ENCODE peak calls at places on chromosomes 7 and 10, in seven cellular contexts. One of them, this sample, is unnamed.

GRCh38 chr10:126939706-126940105 is 34.5 kb downstream of the DOCK1 start:
- DNase-seq in cardiac muscle cell: no peak
- DNase-seq in stimulated activated CD4-positive, alpha-beta T cell treated with anti-CD3 and anti-CD28 coated beads, Interleukin-4, amount 100 ng/mL, for 48 hours: no peak
- DNase-seq in kidney epithelial cell: no peak
- DNase-seq in glutamatergic neuron: no peak
- DNase-seq in NCI-H1417 treated with DMSO at 0.1 percent for 48 hours: no peak
- DNase-seq in NCI-H446: no peak
- DNase-seq in this sample: no peak

GRCh38 chr10:29687411-29688160 is 52.8 kb upstream of the SVIL start:
- DNase-seq in cardiac muscle cell: no peak
- DNase-seq in stimulated activated CD4-positive, alpha-beta T cell treated with anti-CD3 and anti-CD28 coated beads, Interleukin-4, amount 100 ng/mL, for 48 hours: no peak
- DNase-seq in kidney epithelial cell: no peak
- DNase-seq in glutamatergic neuron: no peak
- DNase-seq in NCI-H1417 treated with DMSO at 0.1 percent for 48 hours: no peak
- DNase-seq in NCI-H446: no peak
- DNase-seq in this sample: no peak

GRCh38 chr10:18104223-18104872 is 35.9 kb upstream of the CACNB2 start:
- DNase-seq in cardiac muscle cell: peak
- DNase-seq in stimulated activated CD4-positive, alpha-beta T cell treated with anti-CD3 and anti-CD28 coated beads, Interleukin-4, amount 100 ng/mL, for 48 hours: peak
- DNase-seq in kidney epithelial cell: no peak
- DNase-seq in glutamatergic neuron: peak
- DNase-seq in NCI-H1417 treated with DMSO at 0.1 percent for 48 hours: no peak
- DNase-seq in NCI-H446: peak
- DNase-seq in this sample: peak

GRCh38 chr10:130812381-130813148 is 499.0 kb downstream of the TCERG1L start:
- DNase-seq in cardiac muscle cell: no peak
- DNase-seq in stimulated activated CD4-positive, alpha-beta T cell treated with anti-CD3 and anti-CD28 coated beads, Interleukin-4, amount 100 ng/mL, for 48 hours: no peak
- DNase-seq in kidney epithelial cell: no peak
- DNase-seq in glutamatergic neuron: no peak
- DNase-seq in NCI-H1417 treated with DMSO at 0.1 percent for 48 hours: no peak
- DNase-seq in NCI-H446: no peak
- DNase-seq in this sample: no peak

GRCh38 chr10:63268139-63268797 is 135.1 kb downstream of the NRBF2 start:
- DNase-seq in cardiac muscle cell: peak
- DNase-seq in stimulated activated CD4-positive, alpha-beta T cell treated with anti-CD3 and anti-CD28 coated beads, Interleukin-4, amount 100 ng/mL, for 48 hours: no peak
- DNase-seq in kidney epithelial cell: no peak
- DNase-seq in glutamatergic neuron: no peak
- DNase-seq in NCI-H1417 treated with DMSO at 0.1 percent for 48 hours: no peak
- DNase-seq in NCI-H446: no peak
- DNase-seq in this sample: no peak

GRCh38 chr10:49283491-49283890 is 15.5 kb upstream of the C10orf71 start:
- DNase-seq in cardiac muscle cell: no peak
- DNase-seq in stimulated activated CD4-positive, alpha-beta T cell treated with anti-CD3 and anti-CD28 coated beads, Interleukin-4, amount 100 ng/mL, for 48 hours: no peak
- DNase-seq in kidney epithelial cell: no peak
- DNase-seq in glutamatergic neuron: no peak
- DNase-seq in NCI-H1417 treated with DMSO at 0.1 percent for 48 hours: no peak
- DNase-seq in NCI-H446: no peak
- DNase-seq in this sample: no peak

GRCh38 chr10:30133198-30133597 is 73.8 kb upstream of the JCAD start:
- DNase-seq in cardiac muscle cell: no peak
- DNase-seq in stimulated activated CD4-positive, alpha-beta T cell treated with anti-CD3 and anti-CD28 coated beads, Interleukin-4, amount 100 ng/mL, for 48 hours: no peak
- DNase-seq in kidney epithelial cell: no peak
- DNase-seq in glutamatergic neuron: no peak
- DNase-seq in NCI-H1417 treated with DMSO at 0.1 percent for 48 hours: no peak
- DNase-seq in NCI-H446: no peak
- DNase-seq in this sample: no peak

GRCh38 chr10:131946321-131946751 is 35.4 kb downstream of the BNIP3 start:
- DNase-seq in cardiac muscle cell: no peak
- DNase-seq in stimulated activated CD4-positive, alpha-beta T cell treated with anti-CD3 and anti-CD28 coated beads, Interleukin-4, amount 100 ng/mL, for 48 hours: no peak
- DNase-seq in kidney epithelial cell: peak
- DNase-seq in glutamatergic neuron: no peak
- DNase-seq in NCI-H1417 treated with DMSO at 0.1 percent for 48 hours: no peak
- DNase-seq in NCI-H446: no peak
- DNase-seq in this sample: no peak

GRCh38 chr10:72261323-72262018 is 12.3 kb upstream of the DDIT4 start:
- DNase-seq in cardiac muscle cell: no peak
- DNase-seq in stimulated activated CD4-positive, alpha-beta T cell treated with anti-CD3 and anti-CD28 coated beads, Interleukin-4, amount 100 ng/mL, for 48 hours: peak
- DNase-seq in kidney epithelial cell: no peak
- DNase-seq in glutamatergic neuron: peak
- DNase-seq in NCI-H1417 treated with DMSO at 0.1 percent for 48 hours: no peak
- DNase-seq in NCI-H446: no peak
- DNase-seq in this sample: peak

GRCh38 chr7:214410-215212 is 22.2 kb downstream of the FAM20C start:
- DNase-seq in cardiac muscle cell: no peak
- DNase-seq in stimulated activated CD4-positive, alpha-beta T cell treated with anti-CD3 and anti-CD28 coated beads, Interleukin-4, amount 100 ng/mL, for 48 hours: no peak
- DNase-seq in kidney epithelial cell: no peak
- DNase-seq in glutamatergic neuron: no peak
- DNase-seq in NCI-H1417 treated with DMSO at 0.1 percent for 48 hours: no peak
- DNase-seq in NCI-H446: no peak
- DNase-seq in this sample: no peak

GRCh38 chr7:11261470-11261869 is 287.8 kb downstream of the PHF14 start:
- DNase-seq in cardiac muscle cell: no peak
- DNase-seq in stimulated activated CD4-positive, alpha-beta T cell treated with anti-CD3 and anti-CD28 coated beads, Interleukin-4, amount 100 ng/mL, for 48 hours: no peak
- DNase-seq in kidney epithelial cell: no peak
- DNase-seq in glutamatergic neuron: no peak
- DNase-seq in NCI-H1417 treated with DMSO at 0.1 percent for 48 hours: peak
- DNase-seq in NCI-H446: peak
- DNase-seq in this sample: peak

GRCh38 chr7:167087-167855 is 25.1 kb upstream of the FAM20C start:
- DNase-seq in cardiac muscle cell: no peak
- DNase-seq in stimulated activated CD4-positive, alpha-beta T cell treated with anti-CD3 and anti-CD28 coated beads, Interleukin-4, amount 100 ng/mL, for 48 hours: no peak
- DNase-seq in kidney epithelial cell: no peak
- DNase-seq in glutamatergic neuron: peak
- DNase-seq in NCI-H1417 treated with DMSO at 0.1 percent for 48 hours: no peak
- DNase-seq in NCI-H446: no peak
- DNase-seq in this sample: no peak

GRCh38 chr10:23338155-23338828 is 6.3 kb downstream of the C10orf67 start:
- DNase-seq in cardiac muscle cell: no peak
- DNase-seq in stimulated activated CD4-positive, alpha-beta T cell treated with anti-CD3 and anti-CD28 coated beads, Interleukin-4, amount 100 ng/mL, for 48 hours: no peak
- DNase-seq in kidney epithelial cell: peak
- DNase-seq in glutamatergic neuron: no peak
- DNase-seq in NCI-H1417 treated with DMSO at 0.1 percent for 48 hours: no peak
- DNase-seq in NCI-H446: no peak
- DNase-seq in this sample: no peak

GRCh38 chr10:27959093-27959715 is 39.7 kb downstream of the ODAD2 start:
- DNase-seq in cardiac muscle cell: no peak
- DNase-seq in stimulated activated CD4-positive, alpha-beta T cell treated with anti-CD3 and anti-CD28 coated beads, Interleukin-4, amount 100 ng/mL, for 48 hours: no peak
- DNase-seq in kidney epithelial cell: no peak
- DNase-seq in glutamatergic neuron: no peak
- DNase-seq in NCI-H1417 treated with DMSO at 0.1 percent for 48 hours: no peak
- DNase-seq in NCI-H446: no peak
- DNase-seq in this sample: no peak

GRCh38 chr7:31373337-31374289 is 33.1 kb upstream of the NEUROD6 start:
- DNase-seq in cardiac muscle cell: peak
- DNase-seq in stimulated activated CD4-positive, alpha-beta T cell treated with anti-CD3 and anti-CD28 coated beads, Interleukin-4, amount 100 ng/mL, for 48 hours: no peak
- DNase-seq in kidney epithelial cell: peak
- DNase-seq in glutamatergic neuron: peak
- DNase-seq in NCI-H1417 treated with DMSO at 0.1 percent for 48 hours: peak
- DNase-seq in NCI-H446: peak
- DNase-seq in this sample: peak

GRCh38 chr10:79020605-79021004 is 48.2 kb upstream of the ZMIZ1 start:
- DNase-seq in cardiac muscle cell: no peak
- DNase-seq in stimulated activated CD4-positive, alpha-beta T cell treated with anti-CD3 and anti-CD28 coated beads, Interleukin-4, amount 100 ng/mL, for 48 hours: no peak
- DNase-seq in kidney epithelial cell: no peak
- DNase-seq in glutamatergic neuron: no peak
- DNase-seq in NCI-H1417 treated with DMSO at 0.1 percent for 48 hours: no peak
- DNase-seq in NCI-H446: no peak
- DNase-seq in this sample: no peak

GRCh38 chr10:29874604-29875269 is 184.6 kb downstream of the JCAD start:
- DNase-seq in cardiac muscle cell: no peak
- DNase-seq in stimulated activated CD4-positive, alpha-beta T cell treated with anti-CD3 and anti-CD28 coated beads, Interleukin-4, amount 100 ng/mL, for 48 hours: no peak
- DNase-seq in kidney epithelial cell: no peak
- DNase-seq in glutamatergic neuron: no peak
- DNase-seq in NCI-H1417 treated with DMSO at 0.1 percent for 48 hours: no peak
- DNase-seq in NCI-H446: no peak
- DNase-seq in this sample: no peak